ENCODE peak calls at places on chromosomes 4 and X, in four cellular contexts. M is aorta, A is neural progenitor cell, H is iPS DF 6.9. P is an unnamed sample. For H3K27me3, the result is how much of the 10 kb centered on the place peaks cover.

GRCh38 chrX:63740382-63740781 is 44.6 kb downstream of the ARHGEF9 start:
- DNase-seq in A (no peak), H (no peak), M (no peak), P (no peak)

GRCh38 chr4:117324851-117325491 is 239.6 kb upstream of the TRAM1L1 start:
- DNase-seq in H (no peak), A (no peak), M (no peak), P (no peak)

GRCh38 chrX:150546711-150547153 is 21.7 kb upstream of the MTM1 start:
- DNase-seq in M (no peak), A (no peak), H (no peak), P (no peak)

GRCh38 chr4:183098080-183098722 is 856 bp upstream of the WWC2 start:
- DNase-seq in A (peak), M (peak), H (no peak), P (peak)

GRCh38 chr4:122798101-122798500 is 28.5 kb upstream of the FGF2 start:
- DNase-seq in A (peak), M (no peak), H (no peak), P (peak)

GRCh38 chr4:102076622-102077021 is 268.7 kb downstream of the SLC39A8 start:
- DNase-seq in M (no peak), A (no peak), H (no peak), P (no peak)

GRCh38 chr4:26145212-26145611 is 175.6 kb upstream of the RBPJ start:
- DNase-seq in M (no peak), A (no peak), H (no peak), P (peak)

GRCh38 chrX:52355108-52355507 is 13.7 kb upstream of the XAGE2 start:
- DNase-seq in H (no peak), A (peak), M (no peak), P (no peak)

GRCh38 chr4:11769425-11769824 is 340.7 kb upstream of the HS3ST1 start:
- DNase-seq in M (no peak), H (no peak), A (no peak), P (no peak)

GRCh38 chrX:39112143-39112542 is 310.9 kb downstream of the MID1IP1 start:
- DNase-seq in H (no peak), M (no peak), A (no peak), P (no peak)

GRCh38 chr4:135838889-135839288 is 1637.3 kb upstream of the PABPC4L start:
- DNase-seq in A (peak), M (no peak), H (peak), P (no peak)

GRCh38 chr4:119068529-119068962 is 67.1 kb upstream of the MYOZ2 start:
- DNase-seq in A (no peak), M (no peak), H (no peak), P (no peak)

GRCh38 chrX:3815896-3816664 is 102.6 kb upstream of the PRKX start:
- DNase-seq in M (peak), A (peak), H (no peak), P (peak)

GRCh38 chr4:137470806-137471205 is 61.5 kb downstream of the PCDH18 start:
- DNase-seq in H (no peak), A (no peak), M (no peak), P (no peak)

GRCh38 chrX:10414872-10415703 is 205.3 kb downstream of the MID1 start:
- DNase-seq in A (no peak), M (no peak), H (no peak), P (no peak)

GRCh38 chr4:101790521-101791188 is at the start of gene BANK1:
- DNase-seq in A (peak), M (peak), H (peak), P (peak)

GRCh38 chr4:128571747-128572146 is 237.8 kb upstream of the JADE1 start:
- DNase-seq in M (no peak), H (no peak), A (no peak), P (no peak)

GRCh38 chr4:137213372-137214173 is 318.7 kb downstream of the PCDH18 start:
- DNase-seq in A (no peak), M (no peak), H (no peak), P (no peak)

GRCh38 chr4:85030156-85030555 is 63.7 kb upstream of the WDFY3 start:
- DNase-seq in A (no peak), H (no peak), M (no peak), P (no peak)

GRCh38 chr4:85024671-85025070 is 58.2 kb upstream of the WDFY3 start:
- DNase-seq in A (no peak), H (no peak), M (no peak), P (no peak)

GRCh38 chr4:85029453-85029852 is 63.0 kb upstream of the WDFY3 start:
- DNase-seq in A (no peak), H (no peak), M (no peak), P (no peak)

GRCh38 chr4:85028910-85029309 is 62.4 kb upstream of the WDFY3 start:
- DNase-seq in A (no peak), M (no peak), H (no peak), P (no peak)
- H3K27me3 ChIP-seq in A (under half), M (under half), H (under half), P (under half)

GRCh38 chr4:41199788-41200187 is 14.6 kb downstream of the APBB2 start:
- DNase-seq in M (no peak), A (no peak), H (no peak), P (no peak)

GRCh38 chr4:41200486-41201017 is 13.8 kb downstream of the APBB2 start:
- DNase-seq in H (no peak), A (no peak), M (no peak), P (no peak)

GRCh38 chr4:41197495-41197894 is 16.8 kb downstream of the APBB2 start:
- DNase-seq in M (no peak), H (no peak), A (no peak), P (no peak)

GRCh38 chr4:41192136-41192535 is 22.2 kb downstream of the APBB2 start:
- DNase-seq in M (no peak), A (no peak), H (no peak), P (no peak)

DNA sequence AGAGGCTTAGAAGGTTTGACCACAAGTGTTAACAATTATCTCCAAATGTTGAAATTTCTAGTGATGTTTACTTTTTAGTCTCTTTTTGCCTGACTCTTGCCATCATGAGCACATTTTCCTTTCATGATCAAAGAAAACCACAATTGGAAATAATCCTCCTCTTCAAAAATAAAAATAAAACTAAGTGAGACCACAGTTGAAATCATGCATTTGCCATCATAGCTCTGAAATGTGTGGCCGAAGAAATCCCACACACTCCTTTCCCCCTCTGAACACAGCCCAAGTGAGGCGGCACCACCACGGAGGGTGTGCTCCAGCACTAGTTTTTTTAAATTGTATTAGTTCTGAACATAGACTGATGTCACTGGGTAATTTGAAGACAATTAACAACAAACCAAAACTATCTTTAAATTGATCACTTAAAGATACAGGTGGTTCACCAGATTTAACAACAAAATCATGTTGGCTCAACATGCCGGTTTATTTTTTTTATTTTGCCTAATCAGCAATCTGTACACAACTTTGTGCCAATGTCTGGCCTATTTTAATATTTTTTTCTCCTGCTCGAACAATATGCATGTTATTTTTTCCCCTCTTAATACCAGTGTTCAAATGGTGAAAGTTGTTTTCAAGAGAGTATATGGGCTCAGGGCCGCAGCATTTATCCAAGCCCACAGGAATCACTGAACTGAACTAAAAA is 17.6 kb downstream of the APBB2 start:
- DNase-seq in H (no peak), M (no peak), A (no peak), P (no peak)
- H3K4me3 ChIP-seq in H (no peak), M (no peak), A (no peak), P (no peak)

GRCh38 chr4:180900781-180901180 is 1342.4 kb upstream of the TENM3 start:
- DNase-seq in A (no peak), M (no peak), H (no peak), P (no peak)
- H3K27me3 ChIP-seq in A (under half), M (under half), H (under half), P (under half)

GRCh38 chr4:112704991-112705845 is 68.3 kb downstream of the LARP7 start:
- DNase-seq in M (peak), A (peak), H (no peak), P (peak)

GRCh38 chr4:112702892-112703291 is 65.9 kb downstream of the LARP7 start:
- DNase-seq in A (no peak), H (no peak), M (no peak), P (no peak)

GRCh38 chr4:112708772-112709171 is 71.8 kb downstream of the LARP7 start:
- DNase-seq in M (no peak), H (no peak), A (no peak), P (no peak)

GRCh38 chr4:112704322-112704721 is 67.4 kb downstream of the LARP7 start:
- DNase-seq in M (no peak), H (no peak), A (no peak), P (no peak)

GRCh38 chr4:112706840-112707207 is 69.9 kb downstream of the LARP7 start:
- DNase-seq in A (no peak), H (no peak), M (no peak), P (no peak)
- H3K4me3 ChIP-seq in A (peak), H (peak), M (peak), P (no peak)

GRCh38 chr4:78482281-78482680 is 69.3 kb upstream of the ANXA3 start:
- DNase-seq in A (no peak), M (no peak), H (no peak), P (no peak)
- H3K27me3 ChIP-seq in A (under half), M (under half), H (under half), P (under half)

DNA sequence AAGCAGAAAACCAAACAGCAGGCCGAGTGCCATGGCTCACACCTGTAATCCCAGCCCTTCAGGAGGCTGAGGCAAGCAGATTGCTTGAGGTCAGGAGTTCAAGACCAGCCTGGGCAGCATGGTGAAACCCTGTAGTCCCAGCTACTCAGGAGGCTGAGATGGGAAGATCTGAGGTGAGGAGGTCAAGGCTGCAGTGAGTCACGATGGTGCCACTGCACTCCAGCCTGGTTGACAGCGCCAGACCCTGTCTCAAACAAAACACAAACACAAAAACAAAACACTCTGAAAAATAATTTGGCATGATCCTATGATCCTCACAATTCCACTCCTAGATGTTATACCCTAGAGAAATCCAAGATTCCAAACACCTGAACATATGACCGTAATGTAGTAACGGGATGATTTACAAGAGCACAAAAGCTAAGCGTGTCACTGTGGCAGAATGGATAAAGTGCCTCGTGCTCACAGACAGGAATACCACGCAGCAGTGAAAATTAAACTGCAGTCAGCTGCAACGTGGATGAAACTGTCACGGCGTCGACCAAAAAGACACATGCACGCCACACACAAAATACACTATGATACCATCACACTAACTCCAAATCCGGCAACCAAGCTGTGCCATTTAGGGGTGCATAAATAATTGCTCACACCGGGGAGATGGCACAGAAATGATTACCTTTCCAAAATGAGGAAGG is 1.7 kb downstream of the NELFA start:
- DNase-seq in A (no peak), H (no peak), M (no peak), P (no peak)
- H3K4me3 ChIP-seq in A (peak), H (no peak), M (no peak), P (peak)

GRCh38 chr4:7193040-7193958 is 961 bp downstream of the SORCS2 start:
- DNase-seq in A (peak), H (no peak), M (peak), P (no peak)
- H3K27me3 ChIP-seq in A (half or more), H (under half), M (under half), P (under half)

GRCh38 chrX:136168929-136169735 is 21.8 kb downstream of the FHL1 start:
- DNase-seq in H (peak), M (peak), A (peak), P (no peak)
- H3K4me3 ChIP-seq in H (no peak), M (no peak), A (no peak), P (no peak)